ENCODE peak calls at places on chromosomes 5 and 9, in eight cellular contexts. S is astrocyte, W is HT1080, G is AG04450, L is WTC11, M is T-cell, R is adrenal gland, H is C1 segment of cervical spinal cord. U is an unnamed sample.

GRCh38 chr9:110602281-110602680 is 22.7 kb upstream of the SVEP1 start:
- DNase-seq in S (no peak), W (peak), G (no peak), L (no peak), M (no peak), R (no peak), H (no peak), U (no peak)

GRCh38 chr5:122704247-122705036 is 70.4 kb upstream of the SNX2 start:
- DNase-seq in S (peak), W (peak), G (peak), L (no peak), M (no peak), R (no peak), H (no peak), U (no peak)

GRCh38 chr5:9657819-9658218 is 27.7 kb upstream of the TAS2R1 start:
- DNase-seq in S (no peak), W (no peak), G (no peak), L (no peak), M (no peak), R (no peak), H (no peak), U (no peak)

GRCh38 chr9:124675261-124676158 is 95.6 kb downstream of the NR6A1 start:
- DNase-seq in S (no peak), W (no peak), G (no peak), L (no peak), M (no peak), R (no peak), H (no peak), U (no peak)

GRCh38 chr5:160701403-160701802 is 150.6 kb downstream of the ATP10B start:
- DNase-seq in S (no peak), W (peak), G (no peak), L (no peak), M (no peak), R (no peak), H (no peak), U (no peak)

GRCh38 chr5:76082790-76083554 is at the start of gene SV2C:
- DNase-seq in S (peak), W (peak), G (no peak), L (peak), M (no peak), R (peak), H (no peak), U (no peak)

GRCh38 chr5:32953694-32954093 is 242.6 kb downstream of the NPR3 start:
- DNase-seq in S (no peak), W (no peak), G (no peak), L (no peak), M (no peak), R (no peak), H (no peak), U (no peak)

GRCh38 chr9:127539259-127539981 is 72.7 kb upstream of the STXBP1 start:
- DNase-seq in S (no peak), W (no peak), G (no peak), L (no peak), M (no peak), R (no peak), H (no peak), U (no peak)

GRCh38 chr5:141172381-141173204 is at the start of gene PCDHB7:
- DNase-seq in S (no peak), W (no peak), G (no peak), L (peak), M (no peak), R (no peak), H (no peak), U (no peak)

GRCh38 chr9:120475341-120475740 is 104.6 kb downstream of the CDK5RAP2 start:
- DNase-seq in S (peak), W (no peak), G (no peak), L (no peak), M (no peak), R (no peak), H (no peak), U (no peak)

GRCh38 chr9:2257530-2257929 is 242.4 kb downstream of the SMARCA2 start:
- DNase-seq in S (no peak), W (no peak), G (no peak), L (no peak), M (no peak), R (no peak), H (no peak), U (no peak)

GRCh38 chr5:32504923-32505596 is 60.5 kb upstream of the ZFR start:
- DNase-seq in S (peak), W (peak), G (peak), L (no peak), M (no peak), R (peak), H (no peak), U (peak)

GRCh38 chr5:91146905-91147600 is 236.1 kb downstream of the ARRDC3 start:
- DNase-seq in S (no peak), W (no peak), G (no peak), L (no peak), M (no peak), R (peak), H (no peak), U (no peak)

GRCh38 chr9:13131396-13131795 is 148.1 kb downstream of the MPDZ start:
- DNase-seq in S (no peak), W (no peak), G (no peak), L (no peak), M (no peak), R (no peak), H (no peak), U (no peak)

GRCh38 chr9:120393386-120394057 is 186.4 kb downstream of the CDK5RAP2 start:
- DNase-seq in S (peak), W (peak), G (no peak), L (no peak), M (no peak), R (peak), H (no peak), U (no peak)

GRCh38 chr5:79510638-79511037 is 3.3 kb downstream of the HOMER1 start:
- DNase-seq in S (no peak), W (no peak), G (no peak), L (no peak), M (no peak), R (no peak), H (no peak), U (no peak)

GRCh38 chr5:132053483-132053882 is 7.0 kb upstream of the IL3 start:
- DNase-seq in S (no peak), W (no peak), G (no peak), L (no peak), M (no peak), R (no peak), H (no peak), U (no peak)

GRCh38 chr9:102986425-102986824 is 8.7 kb upstream of the CYLC2 start:
- DNase-seq in S (no peak), W (no peak), G (no peak), L (no peak), M (no peak), R (no peak), H (no peak), U (no peak)

GRCh38 chr9:109122726-109123621 is 3.2 kb upstream of the TMEM245 start:
- DNase-seq in S (no peak), W (no peak), G (no peak), L (no peak), M (no peak), R (no peak), H (no peak), U (no peak)

GRCh38 chr9:129697111-129697955 is 31.9 kb downstream of the PRRX2 start:
- DNase-seq in S (peak), W (no peak), G (peak), L (peak), M (no peak), R (peak), H (no peak), U (no peak)

GRCh38 chr9:132896906-132897305 is 18.2 kb downstream of the SPACA9 start:
- DNase-seq in S (no peak), W (no peak), G (no peak), L (no peak), M (no peak), R (peak), H (peak), U (peak)

GRCh38 chr5:68839019-68839552 is 254.7 kb upstream of the SLC30A5 start:
- DNase-seq in S (no peak), W (no peak), G (no peak), L (no peak), M (no peak), R (no peak), H (no peak), U (no peak)

GRCh38 chr9:99352786-99353185 is 130.7 kb downstream of the SEC61B start:
- DNase-seq in S (no peak), W (no peak), G (no peak), L (no peak), M (no peak), R (no peak), H (no peak), U (no peak)

GRCh38 chr9:77018058-77019009 is 1.1 kb upstream of the FOXB2 start:
- DNase-seq in S (no peak), W (no peak), G (no peak), L (peak), M (no peak), R (no peak), H (no peak), U (no peak)

GRCh38 chr5:168822248-168822744 is 243.1 kb upstream of the PANK3 start:
- DNase-seq in S (no peak), W (no peak), G (no peak), L (no peak), M (no peak), R (no peak), H (no peak), U (no peak)

U was measured in caudate nucleus.